ENCODE peak calls at places on chromosomes 5 and 9, in six cellular contexts. One of them, this sample, is unnamed.
A peak's percentile ranks its signal among the peaks of the same experiment; 100 is the strongest.

GRCh38 chr9:96109718-96110351 is 192.1 kb downstream of the HSD17B3 start:
- DNase-seq in AG09309: no peak
- DNase-seq in choroid plexus epithelial cell: peak; percentile 59
- DNase-seq in right cardiac atrium: no peak
- DNase-seq in endodermal cell: no peak
- DNase-seq in RWPE2: no peak
- DNase-seq in this sample: no peak

GRCh38 chr9:127714916-127715442 is 484 bp downstream of the PTRH1 start:
- DNase-seq in AG09309: no peak
- DNase-seq in choroid plexus epithelial cell: no peak
- DNase-seq in right cardiac atrium: peak; percentile 71
- DNase-seq in endodermal cell: peak; percentile 59
- DNase-seq in RWPE2: peak; percentile 63
- DNase-seq in this sample: peak; percentile 55

GRCh38 chr9:86034863-86035734 is 64.3 kb downstream of the GOLM1 start:
- DNase-seq in AG09309: no peak
- DNase-seq in choroid plexus epithelial cell: peak; percentile 74
- DNase-seq in right cardiac atrium: no peak
- DNase-seq in endodermal cell: peak; percentile 83
- DNase-seq in RWPE2: no peak
- DNase-seq in this sample: peak; percentile 64

GRCh38 chr9:120950421-120951388 is 24.1 kb upstream of the TRAF1 start:
- DNase-seq in AG09309: no peak
- DNase-seq in choroid plexus epithelial cell: no peak
- DNase-seq in right cardiac atrium: no peak
- DNase-seq in endodermal cell: no peak
- DNase-seq in RWPE2: no peak
- DNase-seq in this sample: no peak

GRCh38 chr5:56176155-56176798 is 56.9 kb downstream of the ANKRD55 start:
- DNase-seq in AG09309: peak; percentile 94
- DNase-seq in choroid plexus epithelial cell: peak; percentile 85
- DNase-seq in right cardiac atrium: no peak
- DNase-seq in endodermal cell: no peak
- DNase-seq in RWPE2: no peak
- DNase-seq in this sample: no peak

GRCh38 chr5:109865636-109866035 is 175.9 kb downstream of the MAN2A1 start:
- DNase-seq in AG09309: peak; percentile 77
- DNase-seq in choroid plexus epithelial cell: peak; percentile 95
- DNase-seq in right cardiac atrium: no peak
- DNase-seq in endodermal cell: no peak
- DNase-seq in RWPE2: no peak
- DNase-seq in this sample: no peak

GRCh38 chr9:92716557-92716956 is 46.6 kb upstream of the IPPK start:
- DNase-seq in AG09309: no peak
- DNase-seq in choroid plexus epithelial cell: peak; percentile 47
- DNase-seq in right cardiac atrium: peak; percentile 84
- DNase-seq in endodermal cell: peak; percentile 97
- DNase-seq in RWPE2: peak; percentile 63
- DNase-seq in this sample: peak; percentile 74

GRCh38 chr9:107243757-107244156 is 39.3 kb upstream of the RAD23B start:
- DNase-seq in AG09309: no peak
- DNase-seq in choroid plexus epithelial cell: peak; percentile 65
- DNase-seq in right cardiac atrium: no peak
- DNase-seq in endodermal cell: peak; percentile 54
- DNase-seq in RWPE2: peak; percentile 71
- DNase-seq in this sample: peak; percentile 29

GRCh38 chr5:27341342-27341741 is 303.0 kb upstream of the CDH9 start:
- DNase-seq in AG09309: no peak
- DNase-seq in choroid plexus epithelial cell: no peak
- DNase-seq in right cardiac atrium: no peak
- DNase-seq in endodermal cell: no peak
- DNase-seq in RWPE2: no peak
- DNase-seq in this sample: no peak

GRCh38 chr5:173686950-173687349 is 70.5 kb upstream of the BOD1 start:
- DNase-seq in AG09309: no peak
- DNase-seq in choroid plexus epithelial cell: no peak
- DNase-seq in right cardiac atrium: no peak
- DNase-seq in endodermal cell: no peak
- DNase-seq in RWPE2: no peak
- DNase-seq in this sample: no peak

GRCh38 chr9:18795947-18796705 is 236.9 kb downstream of the SAXO1 start:
- DNase-seq in AG09309: peak; percentile 67
- DNase-seq in choroid plexus epithelial cell: peak; percentile 75
- DNase-seq in right cardiac atrium: no peak
- DNase-seq in endodermal cell: no peak
- DNase-seq in RWPE2: no peak
- DNase-seq in this sample: no peak

GRCh38 chr9:98791147-98792095 is 4.9 kb downstream of the ANKS6 start:
- DNase-seq in AG09309: peak; percentile 94
- DNase-seq in choroid plexus epithelial cell: peak; percentile 93
- DNase-seq in right cardiac atrium: peak; percentile 93
- DNase-seq in endodermal cell: peak; percentile 96
- DNase-seq in RWPE2: peak; percentile 88
- DNase-seq in this sample: peak; percentile 85

GRCh38 chr9:24118170-24118569 is 292.1 kb upstream of the ELAVL2 start:
- DNase-seq in AG09309: no peak
- DNase-seq in choroid plexus epithelial cell: no peak
- DNase-seq in right cardiac atrium: no peak
- DNase-seq in endodermal cell: no peak
- DNase-seq in RWPE2: no peak
- DNase-seq in this sample: no peak

GRCh38 chr9:4464911-4465513 is 25.3 kb upstream of the SLC1A1 start:
- DNase-seq in AG09309: no peak
- DNase-seq in choroid plexus epithelial cell: peak; percentile 30
- DNase-seq in right cardiac atrium: no peak
- DNase-seq in endodermal cell: no peak
- DNase-seq in RWPE2: no peak
- DNase-seq in this sample: no peak

GRCh38 chr5:20331826-20332225 is 343.8 kb upstream of the CDH18 start:
- DNase-seq in AG09309: no peak
- DNase-seq in choroid plexus epithelial cell: no peak
- DNase-seq in right cardiac atrium: no peak
- DNase-seq in endodermal cell: no peak
- DNase-seq in RWPE2: no peak
- DNase-seq in this sample: no peak

GRCh38 chr5:65327582-65327981 is 154.1 kb downstream of the ADAMTS6 start:
- DNase-seq in AG09309: no peak
- DNase-seq in choroid plexus epithelial cell: peak; percentile 86
- DNase-seq in right cardiac atrium: no peak
- DNase-seq in endodermal cell: no peak
- DNase-seq in RWPE2: no peak
- DNase-seq in this sample: no peak

GRCh38 chr5:79962580-79963222 is 28.4 kb downstream of the MTX3 start:
- DNase-seq in AG09309: no peak
- DNase-seq in choroid plexus epithelial cell: no peak
- DNase-seq in right cardiac atrium: no peak
- DNase-seq in endodermal cell: no peak
- DNase-seq in RWPE2: no peak
- DNase-seq in this sample: no peak

GRCh38 chr9:10232352-10232930 is 380.4 kb downstream of the PTPRD start:
- DNase-seq in AG09309: no peak
- DNase-seq in choroid plexus epithelial cell: peak; percentile 62
- DNase-seq in right cardiac atrium: no peak
- DNase-seq in endodermal cell: no peak
- DNase-seq in RWPE2: no peak
- DNase-seq in this sample: peak; percentile 25

GRCh38 chr5:43155394-43156096 is 34.8 kb downstream of the ZNF131 start:
- DNase-seq in AG09309: no peak
- DNase-seq in choroid plexus epithelial cell: no peak
- DNase-seq in right cardiac atrium: no peak
- DNase-seq in endodermal cell: peak; percentile 67
- DNase-seq in RWPE2: no peak
- DNase-seq in this sample: no peak

DNA sequence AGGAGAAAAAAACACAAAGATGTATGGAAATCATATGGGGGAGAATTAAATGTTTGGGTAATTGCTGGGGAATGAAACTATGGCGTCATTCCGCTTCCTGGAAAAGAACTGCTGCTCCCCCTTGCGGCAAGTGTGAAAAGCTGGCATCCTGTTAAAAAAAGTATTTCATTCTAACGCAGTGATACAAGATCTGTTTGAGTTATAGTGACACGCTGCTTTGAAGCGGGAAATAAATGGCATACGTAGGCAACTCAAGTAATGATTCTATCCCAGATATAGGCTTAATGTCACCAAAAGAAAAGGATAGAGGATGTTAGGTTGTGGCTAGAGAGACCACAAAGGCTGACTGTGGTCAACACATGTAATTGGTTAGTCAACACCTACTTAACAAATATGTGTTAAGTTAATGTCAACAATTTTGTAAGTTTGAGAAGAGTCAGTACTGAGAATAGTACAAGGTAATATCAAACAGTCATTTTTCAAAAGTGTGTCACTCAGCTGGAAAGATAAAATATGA is 70.2 kb upstream of the ALDH1A1 start:
- DNase-seq in AG09309: peak; percentile 33
- DNase-seq in choroid plexus epithelial cell: peak; percentile 79
- DNase-seq in right cardiac atrium: peak; percentile 49
- DNase-seq in endodermal cell: peak; percentile 78
- DNase-seq in RWPE2: no peak
- DNase-seq in this sample: peak; percentile 56
- H3K4me3 ChIP-seq in AG09309: no peak overlapping the region
- H3K4me3 ChIP-seq in choroid plexus epithelial cell: no peak overlapping the region
- H3K4me3 ChIP-seq in right cardiac atrium: no peak overlapping the region
- H3K4me3 ChIP-seq in endodermal cell: no peak overlapping the region
- H3K4me3 ChIP-seq in RWPE2: no peak overlapping the region
- H3K4me3 ChIP-seq in this sample: no peak overlapping the region

DNA sequence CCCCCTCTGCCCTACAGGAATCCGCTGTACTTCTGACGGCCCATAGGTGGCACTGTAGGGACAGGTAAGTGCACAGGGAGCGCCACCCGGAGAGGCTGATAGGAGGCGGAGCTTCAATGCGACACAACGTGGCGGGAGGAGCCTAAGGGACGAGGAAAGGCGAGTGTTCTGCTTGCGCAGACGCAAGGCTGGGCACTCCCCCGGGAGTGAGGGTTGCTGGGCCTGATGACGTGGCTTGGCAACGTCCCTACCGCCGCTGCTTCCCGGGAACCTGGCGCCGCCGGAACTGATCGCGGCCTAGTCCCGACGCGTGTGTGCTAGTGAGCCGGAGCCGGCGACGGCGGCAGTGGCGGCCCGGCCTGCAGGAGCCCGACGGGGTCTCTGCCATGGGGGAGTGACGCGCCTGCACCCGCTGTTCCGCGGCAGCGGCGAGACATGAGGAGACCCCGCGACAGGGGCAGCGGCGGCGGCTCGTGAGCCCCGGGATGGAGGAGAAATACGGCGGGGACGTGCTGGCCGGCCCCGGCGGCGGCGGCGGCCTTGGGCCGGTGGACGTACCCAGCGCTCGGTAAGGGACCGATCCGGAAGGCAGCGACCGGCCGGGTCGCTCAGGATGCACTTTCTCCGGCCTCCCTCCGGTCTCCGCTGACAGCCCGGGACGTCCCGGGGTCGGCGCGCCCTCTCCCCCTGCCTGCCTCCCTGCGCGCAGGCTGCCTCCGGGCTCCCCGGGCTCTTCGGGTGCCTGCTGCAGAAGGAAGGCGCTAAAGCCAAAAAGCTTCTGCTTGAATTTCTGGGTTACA is at the start of gene SLC30A5:
- DNase-seq in AG09309: peak; percentile 100
- DNase-seq in choroid plexus epithelial cell: peak; percentile 100
- DNase-seq in right cardiac atrium: peak; percentile 99
- DNase-seq in endodermal cell: peak; percentile 100
- DNase-seq in RWPE2: peak; percentile 100
- DNase-seq in this sample: peak; percentile 99
- H3K4me3 ChIP-seq in AG09309: peak within 1 kb of the TSS; percentile 46
- H3K4me3 ChIP-seq in choroid plexus epithelial cell: peak within 1 kb of the TSS; percentile 81
- H3K4me3 ChIP-seq in right cardiac atrium: peak within 1 kb of the TSS; percentile 84
- H3K4me3 ChIP-seq in endodermal cell: peak within 1 kb of the TSS; percentile 99
- H3K4me3 ChIP-seq in RWPE2: peak within 1 kb of the TSS; percentile 83
- H3K4me3 ChIP-seq in this sample: peak within 1 kb of the TSS; percentile 87

GRCh38 chr5:141484499-141485304 is at the start of gene PCDHGC4:
- DNase-seq in AG09309: no peak
- DNase-seq in choroid plexus epithelial cell: peak; percentile 57
- DNase-seq in right cardiac atrium: peak; percentile 61
- DNase-seq in endodermal cell: peak; percentile 94
- DNase-seq in RWPE2: no peak
- DNase-seq in this sample: no peak
- H3K4me3 ChIP-seq in AG09309: no peak within 1 kb of the TSS
- H3K4me3 ChIP-seq in choroid plexus epithelial cell: peak within 1 kb of the TSS; percentile 55
- H3K4me3 ChIP-seq in right cardiac atrium: peak within 1 kb of the TSS; percentile 53
- H3K4me3 ChIP-seq in endodermal cell: peak within 1 kb of the TSS; percentile 81
- H3K4me3 ChIP-seq in RWPE2: peak within 1 kb of the TSS; percentile 8
- H3K4me3 ChIP-seq in this sample: peak within 1 kb of the TSS; percentile 41

GRCh38 chr9:14347408-14348224 is 33.7 kb upstream of the NFIB start:
- DNase-seq in AG09309: no peak
- DNase-seq in choroid plexus epithelial cell: no peak
- DNase-seq in right cardiac atrium: peak; percentile 89
- DNase-seq in endodermal cell: peak; percentile 88
- DNase-seq in RWPE2: peak; percentile 66
- DNase-seq in this sample: no peak

GRCh38 chr9:14349141-14349817 is 35.3 kb upstream of the NFIB start:
- DNase-seq in AG09309: no peak
- DNase-seq in choroid plexus epithelial cell: no peak
- DNase-seq in right cardiac atrium: peak; percentile 63
- DNase-seq in endodermal cell: peak; percentile 57
- DNase-seq in RWPE2: no peak
- DNase-seq in this sample: no peak

GRCh38 chr9:14346826-14347407 is 33.0 kb upstream of the NFIB start:
- DNase-seq in AG09309: no peak
- DNase-seq in choroid plexus epithelial cell: no peak
- DNase-seq in right cardiac atrium: peak; percentile 78
- DNase-seq in endodermal cell: peak; percentile 74
- DNase-seq in RWPE2: no peak
- DNase-seq in this sample: no peak

GRCh38 chr9:14349818-14350333 is 35.9 kb upstream of the NFIB start:
- DNase-seq in AG09309: no peak
- DNase-seq in choroid plexus epithelial cell: no peak
- DNase-seq in right cardiac atrium: peak; percentile 61
- DNase-seq in endodermal cell: no peak
- DNase-seq in RWPE2: no peak
- DNase-seq in this sample: no peak

DNA sequence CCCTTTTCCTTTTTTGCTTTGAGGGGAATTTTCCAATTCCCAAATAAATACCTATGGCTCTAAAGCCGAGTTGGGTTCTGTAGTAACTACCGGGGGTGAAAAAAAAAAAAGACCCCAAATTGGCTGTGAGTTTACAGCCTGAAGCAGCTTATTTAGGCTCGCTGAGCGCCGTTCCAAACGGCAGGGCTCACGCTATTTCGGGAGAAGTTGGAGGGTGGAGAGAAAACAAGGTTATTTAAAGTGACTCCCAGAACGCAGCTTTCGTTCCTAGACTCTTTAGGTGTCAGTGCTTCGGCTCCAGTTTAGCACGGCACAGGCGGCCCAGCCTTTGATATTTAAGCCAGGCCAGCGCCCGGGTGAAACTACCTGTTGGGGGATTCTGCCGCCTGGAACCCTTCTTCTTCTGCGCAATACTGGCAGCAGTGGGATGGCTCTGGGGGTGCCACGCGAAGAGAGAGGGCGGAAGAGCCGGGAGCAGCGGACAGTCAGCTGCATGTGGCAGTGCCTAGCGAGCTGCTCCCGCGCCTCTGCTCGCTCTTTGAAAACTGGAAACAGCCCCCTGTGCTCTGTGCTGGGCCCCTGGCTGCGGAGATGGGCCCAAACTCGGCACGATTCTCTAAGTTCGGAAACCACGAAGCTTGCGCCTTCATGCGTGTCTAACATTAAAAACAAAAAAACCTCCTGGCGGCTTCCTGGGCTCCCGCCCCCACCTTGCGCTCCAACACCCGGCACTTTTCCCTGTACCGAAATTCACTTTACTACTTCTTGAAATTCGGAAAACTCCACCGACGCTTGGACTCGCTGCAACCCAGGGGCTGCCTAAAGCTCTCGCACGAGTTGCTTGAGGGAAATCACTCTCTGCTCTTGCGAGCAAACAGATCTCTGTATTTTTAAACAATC is 34.5 kb upstream of the NFIB start:
- DNase-seq in AG09309: no peak
- DNase-seq in choroid plexus epithelial cell: peak; percentile 33
- DNase-seq in right cardiac atrium: peak; percentile 77
- DNase-seq in endodermal cell: peak; percentile 74
- DNase-seq in RWPE2: no peak
- DNase-seq in this sample: no peak
- H3K4me3 ChIP-seq in AG09309: no peak overlapping the region
- H3K4me3 ChIP-seq in choroid plexus epithelial cell: peak overlapping the region; percentile 47
- H3K4me3 ChIP-seq in right cardiac atrium: peak overlapping the region; percentile 33
- H3K4me3 ChIP-seq in endodermal cell: peak overlapping the region; percentile 83
- H3K4me3 ChIP-seq in RWPE2: peak overlapping the region; percentile 35
- H3K4me3 ChIP-seq in this sample: peak overlapping the region; percentile 65

This sample was measured in stomach.